ENCODE peak calls at places on chromosomes 13 and 19, in ten cellular contexts. N, V, A, M, P, K, E, R, B and H are unnamed samples.

GRCh38 chr19:41869374-41869955 is 7.6 kb upstream of the CD79A start:
- DNase-seq in N (no peak), V (no peak), A (no peak), M (no peak), P (no peak), K (no peak), E (no peak), R (no peak), B (no peak), H (no peak)

GRCh38 chr19:32406161-32407003 is 812 bp downstream of the DPY19L3 start:
- DNase-seq in N (no peak), V (no peak), A (no peak), M (no peak), P (no peak), K (no peak), E (no peak), R (peak), B (no peak), H (no peak)

GRCh38 chr13:77548095-77548494 is 12.6 kb downstream of the SCEL start:
- DNase-seq in N (no peak), V (no peak), A (no peak), M (no peak), P (no peak), K (no peak), E (no peak), R (no peak), B (no peak), H (no peak)

GRCh38 chr13:43544011-43544410 is 242.8 kb downstream of the ENOX1 start:
- DNase-seq in N (no peak), V (no peak), A (no peak), M (peak), P (no peak), K (no peak), E (no peak), R (peak), B (no peak), H (peak)

GRCh38 chr19:1172353-1173159 is 1.5 kb downstream of the SBNO2 start:
- DNase-seq in N (no peak), V (peak), A (peak), M (no peak), P (no peak), K (no peak), E (no peak), R (peak), B (peak), H (peak)

GRCh38 chr19:19261350-19262189 is 11.5 kb downstream of the TM6SF2 start:
- DNase-seq in N (no peak), V (no peak), A (no peak), M (no peak), P (no peak), K (no peak), E (no peak), R (no peak), B (no peak), H (no peak)

GRCh38 chr13:80217614-80218456 is 123.1 kb downstream of the SPRY2 start:
- DNase-seq in N (no peak), V (no peak), A (no peak), M (peak), P (no peak), K (no peak), E (no peak), R (no peak), B (no peak), H (no peak)

GRCh38 chr13:73870970-73871935 is 263.0 kb downstream of the KLF12 start:
- DNase-seq in N (no peak), V (no peak), A (no peak), M (peak), P (no peak), K (no peak), E (no peak), R (peak), B (no peak), H (peak)

GRCh38 chr13:33193428-33193974 is 92.1 kb downstream of the STARD13 start:
- DNase-seq in N (no peak), V (no peak), A (no peak), M (no peak), P (no peak), K (no peak), E (no peak), R (no peak), B (no peak), H (no peak)

GRCh38 chr19:3024509-3024869 is 4.6 kb downstream of the TLE2 start:
- DNase-seq in N (no peak), V (no peak), A (no peak), M (no peak), P (no peak), K (no peak), E (no peak), R (no peak), B (no peak), H (no peak)

GRCh38 chr13:113233101-113233500 is 23.7 kb downstream of the CUL4A start:
- DNase-seq in N (no peak), V (no peak), A (no peak), M (no peak), P (no peak), K (no peak), E (no peak), R (no peak), B (no peak), H (no peak)

GRCh38 chr19:39524495-39524894 is 8.2 kb downstream of the EID2B start:
- DNase-seq in N (peak), V (no peak), A (no peak), M (no peak), P (no peak), K (no peak), E (no peak), R (no peak), B (no peak), H (no peak)

GRCh38 chr19:4256563-4256962 is 9.7 kb downstream of the YJU2 start:
- DNase-seq in N (no peak), V (no peak), A (no peak), M (no peak), P (no peak), K (no peak), E (no peak), R (no peak), B (no peak), H (peak)

GRCh38 chr13:89982406-89983085 is 1364.9 kb upstream of the MIR17HG start:
- DNase-seq in N (no peak), V (no peak), A (no peak), M (no peak), P (no peak), K (no peak), E (no peak), R (peak), B (no peak), H (peak)

GRCh38 chr19:18601875-18602274 is 4.7 kb downstream of the CRLF1 start:
- DNase-seq in N (no peak), V (no peak), A (no peak), M (no peak), P (no peak), K (no peak), E (no peak), R (no peak), B (no peak), H (no peak)